ENCODE peak calls at places on chromosomes 7 and 10, in eight cellular contexts. I is HCT116, C is testis, V is adrenal gland, H is transverse colon, K is body of pancreas, B is endothelial cell of umbilical vein, F is tibial nerve. T is an unnamed sample.
A peak's percentile ranks its signal among the peaks of the same experiment; 100 is the strongest.

GRCh38 chr7:25389489-25390106 is 161.3 kb upstream of the NPVF start:
- DNase-seq in K (peak; percentile 38), B (peak; percentile 44), F (peak; percentile 56), H (peak; percentile 13), V (no peak), I (peak; percentile 31), C (peak; percentile 22), T (no peak)

GRCh38 chr10:110872145-110872983 is 636 bp downstream of the PDCD4 start:
- DNase-seq in B (peak; percentile 58), C (peak; percentile 77), F (peak; percentile 78), V (peak; percentile 92), H (peak; percentile 75), I (no peak), K (peak; percentile 78), T (peak; percentile 80)

GRCh38 chr7:87179180-87179579 is 26.9 kb downstream of the DMTF1 start:
- DNase-seq in K (no peak), V (no peak), F (no peak), B (no peak), I (no peak), C (no peak), H (no peak), T (no peak)

GRCh38 chr7:20219062-20219445 is 1.9 kb upstream of the MACC1 start:
- DNase-seq in I (no peak), H (no peak), C (no peak), V (no peak), F (no peak), K (no peak), B (no peak), T (no peak)

GRCh38 chr10:7121154-7121797 is 289.6 kb downstream of the SFMBT2 start:
- DNase-seq in B (peak; percentile 25), K (no peak), V (peak; percentile 75), I (peak; percentile 8), C (peak; percentile 41), H (peak; percentile 45), F (peak; percentile 33), T (no peak)

GRCh38 chr7:98178321-98178720 is 32.9 kb upstream of the BHLHA15 start:
- DNase-seq in H (no peak), C (no peak), B (no peak), V (no peak), K (peak; percentile 93), F (no peak), I (no peak), T (no peak)

GRCh38 chr10:5665380-5666323 is 743 bp downstream of the ASB13 start:
- DNase-seq in V (peak; percentile 73), B (peak; percentile 16), I (no peak), F (no peak), H (peak; percentile 37), K (peak; percentile 37), C (peak; percentile 60), T (no peak)

GRCh38 chr7:4613855-4614548 is 68.1 kb upstream of the FOXK1 start:
- DNase-seq in B (no peak), F (no peak), C (peak; percentile 29), I (no peak), H (no peak), V (no peak), K (no peak), T (no peak)

GRCh38 chr10:104085801-104086400 is at the start of gene COL17A1:
- DNase-seq in C (no peak), K (no peak), I (no peak), B (no peak), H (peak; percentile 32), F (no peak), V (no peak), T (no peak)

GRCh38 chr7:80681272-80681885 is 42.9 kb downstream of the CD36 start:
- DNase-seq in H (no peak), F (no peak), B (peak; percentile 42), I (peak; percentile 45), V (no peak), K (no peak), C (no peak), T (no peak)

DNA sequence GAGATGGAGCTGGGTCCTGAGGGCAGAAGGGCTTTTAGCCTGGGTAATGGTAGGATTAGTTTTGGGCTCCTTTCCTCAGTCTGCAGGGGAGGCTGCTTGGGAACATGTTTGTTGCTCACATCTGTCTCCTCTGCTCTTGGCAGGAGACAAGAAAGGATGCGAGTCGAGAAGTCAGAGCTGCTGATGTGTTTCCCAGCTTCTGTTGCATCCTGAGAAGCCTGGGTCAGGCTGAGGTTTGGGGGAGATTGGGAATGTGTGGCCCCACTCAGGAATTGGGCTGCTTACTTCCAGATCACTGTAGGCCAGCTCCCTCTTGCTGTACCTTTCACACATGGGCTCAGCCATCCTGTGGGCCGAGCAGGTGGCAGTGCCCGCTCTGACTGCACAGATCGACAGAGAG is 79.2 kb downstream of the CCNY start:
- DNase-seq in B (no peak), C (no peak), I (no peak), K (no peak), F (no peak), H (no peak), V (no peak), T (peak; percentile 20)
- H3K4me1 ChIP-seq in B (peaks cover 47% of the 10 kb centered on the region), C (peaks cover 13% of the 10 kb centered on the region), I (no peaks in the 10 kb centered on the region), K (peaks cover 18% of the 10 kb centered on the region), F (peaks cover 26% of the 10 kb centered on the region), H (no peaks in the 10 kb centered on the region), V (peaks cover 28% of the 10 kb centered on the region), T (peaks cover 8% of the 10 kb centered on the region)

GRCh38 chr10:102714621-102715455 is at the start of gene SFXN2:
- DNase-seq in C (peak; percentile 33), B (no peak), V (no peak), H (peak; percentile 47), I (no peak), K (peak; percentile 58), F (no peak), T (no peak)
- TF ChIP-seq POLR2A in C (no peak), B (no peak), V (peak; percentile 9), H (peak; percentile 46), I (peak; percentile 77), K (peak; percentile 90), F (no peak), T (no peak)

DNA sequence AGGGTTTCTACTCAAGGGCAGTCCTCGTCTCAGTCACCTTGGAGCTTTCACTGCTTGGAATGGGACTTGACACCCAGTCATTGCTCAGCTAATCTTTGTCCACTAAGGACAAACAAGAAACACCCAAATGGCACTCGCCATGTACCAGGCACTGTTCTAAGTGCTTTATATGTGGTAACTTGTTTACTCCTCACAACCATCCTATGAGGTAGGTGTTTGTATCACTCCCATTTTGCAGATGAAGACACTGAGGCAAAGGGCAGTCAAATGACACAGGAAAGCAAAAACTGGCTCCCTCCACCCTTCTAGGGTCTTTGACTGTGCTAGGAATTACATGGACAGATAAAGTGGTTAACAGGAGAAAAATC is 24.7 kb downstream of the DNAJB12 start:
- DNase-seq in B (no peak), C (no peak), K (no peak), F (no peak), H (no peak), I (no peak), V (no peak), T (no peak)
- H3K4me1 ChIP-seq in B (peaks cover 47% of the 10 kb centered on the region), C (peaks cover 81% of the 10 kb centered on the region), K (peaks cover 93% of the 10 kb centered on the region), F (peaks cover 70% of the 10 kb centered on the region), H (peaks cover 47% of the 10 kb centered on the region), I (peaks cover 54% of the 10 kb centered on the region), V (peaks cover 82% of the 10 kb centered on the region), T (peaks cover 5% of the 10 kb centered on the region)

GRCh38 chr10:122306282-122306681 is 35.2 kb downstream of the BTBD16 start:
- DNase-seq in H (no peak), V (no peak), K (no peak), F (no peak), I (no peak), B (no peak), C (no peak), T (no peak)

GRCh38 chr10:122306744-122307143 is 35.6 kb downstream of the BTBD16 start:
- DNase-seq in H (no peak), I (no peak), V (no peak), K (no peak), B (no peak), C (no peak), F (no peak), T (no peak)

GRCh38 chr10:122310311-122311050 is 39.4 kb downstream of the BTBD16 start:
- DNase-seq in H (peak; percentile 58), F (no peak), B (peak; percentile 98), K (peak; percentile 76), V (peak; percentile 56), I (no peak), C (no peak), T (no peak)

GRCh38 chr10:122307669-122308486 is 36.8 kb downstream of the BTBD16 start:
- DNase-seq in F (peak; percentile 66), I (peak; percentile 97), B (peak; percentile 99), C (peak; percentile 67), V (peak; percentile 90), K (peak; percentile 87), H (peak; percentile 41), T (peak; percentile 95)

GRCh38 chr10:122308487-122309141 is 37.5 kb downstream of the BTBD16 start:
- DNase-seq in C (no peak), B (peak; percentile 12), H (no peak), V (no peak), I (no peak), K (no peak), F (no peak), T (peak; percentile 25)
- TF ChIP-seq POLR2A in C (no peak), B (no peak), H (no peak), V (no peak), I (no peak), K (no peak), F (no peak), T (no peak)

GRCh38 chr7:159099711-159100231 is 44.9 kb downstream of the VIPR2 start:
- DNase-seq in B (no peak), I (no peak), K (peak; percentile 10), V (no peak), F (no peak), H (peak; percentile 3), C (no peak), T (no peak)
- H3K4me1 ChIP-seq in B (no peaks in the 10 kb centered on the region), I (no peaks in the 10 kb centered on the region), K (peaks cover 13% of the 10 kb centered on the region), V (no peaks in the 10 kb centered on the region), F (no peaks in the 10 kb centered on the region), H (no peaks in the 10 kb centered on the region), C (peaks cover 4% of the 10 kb centered on the region), T (peaks cover 4% of the 10 kb centered on the region)

DNA sequence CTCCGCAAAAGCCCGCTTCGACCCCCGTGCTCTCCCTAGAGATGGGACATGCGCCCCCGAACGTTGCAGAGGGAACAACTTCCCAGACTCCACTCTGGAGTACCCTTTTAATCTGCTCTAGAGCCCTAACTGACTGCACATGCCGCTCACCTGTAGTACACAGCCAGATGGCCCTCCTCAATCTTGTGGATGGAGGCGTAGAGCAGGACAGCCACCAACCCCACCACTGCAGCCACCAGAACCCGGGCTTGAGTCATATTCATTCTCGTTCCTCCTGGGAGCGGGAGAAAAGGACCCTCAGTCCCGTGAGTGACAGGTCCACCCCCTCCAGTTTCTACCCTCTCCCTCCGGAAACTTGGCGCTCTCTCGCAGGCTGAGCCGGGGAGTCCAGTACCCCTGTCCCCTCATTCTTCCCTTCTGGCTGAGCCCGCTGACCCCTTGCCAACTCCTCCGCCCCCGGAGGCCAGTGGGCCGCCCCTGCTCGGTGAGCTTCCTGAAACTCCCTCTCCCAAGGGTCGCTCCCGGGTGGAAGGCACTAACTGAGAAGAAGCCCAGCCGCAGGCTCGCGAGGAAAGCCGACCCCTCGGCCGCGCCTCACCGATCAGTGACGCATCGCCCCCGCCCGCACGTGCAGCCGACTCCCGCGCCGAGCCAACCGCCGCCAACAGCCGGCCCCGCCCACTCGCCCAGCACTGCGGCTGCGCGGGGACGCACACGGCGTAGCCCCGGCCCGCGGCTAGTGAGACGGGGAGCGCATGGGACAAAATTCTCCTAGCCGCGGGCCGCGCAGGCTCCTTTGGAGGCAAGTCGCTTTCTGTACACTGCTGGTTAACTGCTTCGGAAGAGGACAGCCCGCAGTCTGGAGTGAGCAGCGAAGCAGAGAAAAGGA is at the start of gene ERLIN1:
- DNase-seq in V (peak; percentile 94), F (peak; percentile 79), I (peak; percentile 80), K (peak; percentile 93), B (peak; percentile 95), C (peak; percentile 93), H (peak; percentile 95), T (peak; percentile 93)
- TF ChIP-seq POLR2A in V (peak; percentile 22), F (peak; percentile 73), I (peak; percentile 92), K (peak; percentile 78), B (peak; percentile 88), C (peak; percentile 38), H (peak; percentile 85), T (peak; percentile 75)